ENCODE peak calls at places on chromosomes 4 and X, in eight cellular contexts. One of them, this sample, is unnamed.

GRCh38 chrX:5068550-5068949 is 1160.1 kb downstream of the NLGN4X start:
- DNase-seq in mesothelial cell of epicardium: no peak
- DNase-seq in OCI-LY7: no peak
- DNase-seq in PC-9: no peak
- DNase-seq in WTC11: no peak
- DNase-seq in transverse colon: no peak
- DNase-seq in fibroblast of the aortic adventitia: no peak
- DNase-seq in HCT116: no peak
- DNase-seq in this sample: no peak

GRCh38 chr4:85761803-85762202 is 286.9 kb downstream of the ARHGAP24 start:
- DNase-seq in HCT116: no peak
- DNase-seq in transverse colon: peak; percentile 51
- DNase-seq in OCI-LY7: no peak
- DNase-seq in mesothelial cell of epicardium: no peak
- DNase-seq in fibroblast of the aortic adventitia: peak; percentile 53
- DNase-seq in PC-9: no peak
- DNase-seq in WTC11: no peak
- DNase-seq in this sample: no peak

GRCh38 chrX:154490021-154490413 is 412 bp downstream of the SLC10A3 start:
- DNase-seq in OCI-LY7: peak; percentile 52
- DNase-seq in HCT116: no peak
- DNase-seq in fibroblast of the aortic adventitia: peak; percentile 60
- DNase-seq in transverse colon: peak; percentile 30
- DNase-seq in mesothelial cell of epicardium: no peak
- DNase-seq in WTC11: no peak
- DNase-seq in PC-9: no peak
- DNase-seq in this sample: no peak

GRCh38 chrX:19772306-19772705 is 115.1 kb downstream of the SH3KBP1 start:
- DNase-seq in transverse colon: no peak
- DNase-seq in fibroblast of the aortic adventitia: peak; percentile 50
- DNase-seq in OCI-LY7: no peak
- DNase-seq in HCT116: no peak
- DNase-seq in mesothelial cell of epicardium: no peak
- DNase-seq in PC-9: no peak
- DNase-seq in WTC11: no peak
- DNase-seq in this sample: no peak

GRCh38 chr4:93781198-93781597 is 47.4 kb upstream of the ATOH1 start:
- DNase-seq in WTC11: no peak
- DNase-seq in transverse colon: no peak
- DNase-seq in PC-9: no peak
- DNase-seq in mesothelial cell of epicardium: no peak
- DNase-seq in fibroblast of the aortic adventitia: no peak
- DNase-seq in HCT116: no peak
- DNase-seq in OCI-LY7: no peak
- DNase-seq in this sample: no peak

GRCh38 chr4:139112650-139113049 is 64.4 kb downstream of the ELF2 start:
- DNase-seq in HCT116: no peak
- DNase-seq in transverse colon: no peak
- DNase-seq in OCI-LY7: no peak
- DNase-seq in WTC11: no peak
- DNase-seq in mesothelial cell of epicardium: no peak
- DNase-seq in fibroblast of the aortic adventitia: no peak
- DNase-seq in PC-9: no peak
- DNase-seq in this sample: no peak

GRCh38 chrX:11215191-11215921 is 77.9 kb upstream of the AMELX start:
- DNase-seq in PC-9: no peak
- DNase-seq in HCT116: no peak
- DNase-seq in mesothelial cell of epicardium: no peak
- DNase-seq in WTC11: peak; percentile 58
- DNase-seq in OCI-LY7: no peak
- DNase-seq in transverse colon: no peak
- DNase-seq in fibroblast of the aortic adventitia: no peak
- DNase-seq in this sample: no peak

GRCh38 chr4:156559346-156559745 is 412.3 kb downstream of the PDGFC start:
- DNase-seq in mesothelial cell of epicardium: no peak
- DNase-seq in fibroblast of the aortic adventitia: no peak
- DNase-seq in PC-9: no peak
- DNase-seq in WTC11: no peak
- DNase-seq in transverse colon: no peak
- DNase-seq in HCT116: no peak
- DNase-seq in OCI-LY7: no peak
- DNase-seq in this sample: no peak

GRCh38 chr4:54902261-54902660 is 223.1 kb downstream of the KDR start:
- DNase-seq in OCI-LY7: no peak
- DNase-seq in WTC11: no peak
- DNase-seq in PC-9: peak; percentile 2
- DNase-seq in fibroblast of the aortic adventitia: no peak
- DNase-seq in transverse colon: no peak
- DNase-seq in HCT116: no peak
- DNase-seq in mesothelial cell of epicardium: no peak
- DNase-seq in this sample: no peak

GRCh38 chr4:75135068-75135825 is 202.3 kb downstream of the PARM1 start:
- DNase-seq in transverse colon: no peak
- DNase-seq in fibroblast of the aortic adventitia: no peak
- DNase-seq in PC-9: no peak
- DNase-seq in mesothelial cell of epicardium: no peak
- DNase-seq in HCT116: no peak
- DNase-seq in WTC11: no peak
- DNase-seq in OCI-LY7: peak; percentile 54
- DNase-seq in this sample: no peak

GRCh38 chrX:2463973-2464676 is 36.7 kb downstream of the DHRSX start:
- DNase-seq in transverse colon: no peak
- DNase-seq in fibroblast of the aortic adventitia: no peak
- DNase-seq in PC-9: no peak
- DNase-seq in OCI-LY7: peak; percentile 65
- DNase-seq in WTC11: peak; percentile 52
- DNase-seq in HCT116: peak; percentile 99
- DNase-seq in mesothelial cell of epicardium: no peak
- DNase-seq in this sample: no peak

GRCh38 chr4:38967260-38968095 is 64.7 kb downstream of the TMEM156 start:
- DNase-seq in mesothelial cell of epicardium: no peak
- DNase-seq in PC-9: no peak
- DNase-seq in OCI-LY7: no peak
- DNase-seq in HCT116: peak; percentile 74
- DNase-seq in fibroblast of the aortic adventitia: peak; percentile 99
- DNase-seq in transverse colon: no peak
- DNase-seq in WTC11: no peak
- DNase-seq in this sample: no peak

GRCh38 chr4:172978848-172979247 is 189.8 kb upstream of the GALNT7 start:
- DNase-seq in PC-9: no peak
- DNase-seq in OCI-LY7: no peak
- DNase-seq in WTC11: no peak
- DNase-seq in HCT116: no peak
- DNase-seq in transverse colon: no peak
- DNase-seq in mesothelial cell of epicardium: no peak
- DNase-seq in fibroblast of the aortic adventitia: no peak
- DNase-seq in this sample: no peak

GRCh38 chr4:153595894-153596601 is 88.0 kb upstream of the TLR2 start:
- DNase-seq in HCT116: no peak
- DNase-seq in PC-9: no peak
- DNase-seq in WTC11: no peak
- DNase-seq in fibroblast of the aortic adventitia: no peak
- DNase-seq in OCI-LY7: no peak
- DNase-seq in transverse colon: no peak
- DNase-seq in mesothelial cell of epicardium: no peak
- DNase-seq in this sample: no peak

DNA sequence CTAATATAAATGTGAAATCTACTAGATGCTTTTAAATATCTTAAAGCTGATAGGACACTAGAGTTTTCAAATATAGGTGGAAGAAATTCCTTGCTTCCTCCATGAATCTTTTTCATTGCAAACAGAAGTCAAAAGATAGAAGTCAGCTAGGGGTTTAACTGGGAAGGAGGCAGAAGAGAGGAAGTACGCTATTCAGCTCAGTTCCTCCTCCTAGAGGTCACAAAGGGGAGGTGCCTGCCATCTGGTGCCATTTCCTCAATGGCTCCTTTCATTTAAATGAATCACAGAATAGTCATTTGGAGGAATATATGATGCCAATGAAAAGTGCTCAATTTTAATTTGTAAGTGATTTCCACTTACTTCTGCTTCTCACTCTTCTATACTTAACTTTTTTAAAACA is 8.5 kb downstream of the COL25A1 start:
- DNase-seq in WTC11: peak; percentile 53
- DNase-seq in PC-9: no peak
- DNase-seq in OCI-LY7: peak; percentile 54
- DNase-seq in HCT116: peak; percentile 21
- DNase-seq in fibroblast of the aortic adventitia: no peak
- DNase-seq in mesothelial cell of epicardium: no peak
- DNase-seq in transverse colon: no peak
- DNase-seq in this sample: no peak
- TF ChIP-seq CTCF in WTC11: peak; percentile 66
- TF ChIP-seq CTCF in PC-9: no peak
- TF ChIP-seq CTCF in OCI-LY7: peak; percentile 80
- TF ChIP-seq CTCF in HCT116: peak; percentile 53
- TF ChIP-seq CTCF in fibroblast of the aortic adventitia: no peak
- TF ChIP-seq CTCF in mesothelial cell of epicardium: no peak
- TF ChIP-seq CTCF in transverse colon: peak; percentile 30
- TF ChIP-seq CTCF in this sample: no peak

DNA sequence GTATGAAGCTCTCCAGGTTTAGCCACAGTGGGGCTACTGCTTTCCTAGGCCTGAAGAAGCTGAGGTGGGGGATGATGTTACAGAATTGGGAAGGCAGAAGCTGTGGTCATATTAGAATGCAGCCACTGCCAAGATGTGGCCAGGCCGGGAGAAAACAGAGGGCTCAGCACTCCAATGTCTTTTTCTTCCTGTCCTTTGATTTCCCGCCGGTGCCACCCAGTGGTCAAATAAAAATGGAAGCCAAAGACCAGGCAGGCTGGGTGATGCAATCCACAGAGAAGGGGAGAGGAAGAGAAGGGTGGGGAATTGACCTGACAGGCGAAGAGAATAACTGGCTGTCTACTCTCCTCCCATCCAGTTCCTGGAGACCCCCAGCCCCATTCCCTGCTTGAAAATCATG is 94.9 kb upstream of the SHISA3 start:
- DNase-seq in fibroblast of the aortic adventitia: peak; percentile 44
- DNase-seq in WTC11: peak; percentile 71
- DNase-seq in transverse colon: no peak
- DNase-seq in mesothelial cell of epicardium: no peak
- DNase-seq in PC-9: peak; percentile 6
- DNase-seq in HCT116: peak; percentile 43
- DNase-seq in OCI-LY7: peak; percentile 42
- DNase-seq in this sample: no peak
- TF ChIP-seq CTCF in fibroblast of the aortic adventitia: peak; percentile 41
- TF ChIP-seq CTCF in WTC11: no peak
- TF ChIP-seq CTCF in transverse colon: no peak
- TF ChIP-seq CTCF in mesothelial cell of epicardium: no peak
- TF ChIP-seq CTCF in PC-9: no peak
- TF ChIP-seq CTCF in HCT116: peak; percentile 35
- TF ChIP-seq CTCF in OCI-LY7: peak; percentile 65
- TF ChIP-seq CTCF in this sample: no peak

GRCh38 chr4:100175853-100176252 is 14.4 kb downstream of the DDIT4L start:
- DNase-seq in WTC11: no peak
- DNase-seq in PC-9: no peak
- DNase-seq in mesothelial cell of epicardium: no peak
- DNase-seq in OCI-LY7: no peak
- DNase-seq in HCT116: no peak
- DNase-seq in transverse colon: no peak
- DNase-seq in fibroblast of the aortic adventitia: no peak
- DNase-seq in this sample: no peak

GRCh38 chr4:100177855-100178254 is 12.4 kb downstream of the DDIT4L start:
- DNase-seq in PC-9: no peak
- DNase-seq in mesothelial cell of epicardium: no peak
- DNase-seq in WTC11: no peak
- DNase-seq in HCT116: no peak
- DNase-seq in OCI-LY7: no peak
- DNase-seq in transverse colon: no peak
- DNase-seq in fibroblast of the aortic adventitia: no peak
- DNase-seq in this sample: no peak

GRCh38 chr4:100177126-100177525 is 13.1 kb downstream of the DDIT4L start:
- DNase-seq in mesothelial cell of epicardium: no peak
- DNase-seq in fibroblast of the aortic adventitia: no peak
- DNase-seq in WTC11: no peak
- DNase-seq in PC-9: no peak
- DNase-seq in OCI-LY7: no peak
- DNase-seq in HCT116: no peak
- DNase-seq in transverse colon: no peak
- DNase-seq in this sample: no peak

GRCh38 chr4:100170986-100171385 is 19.3 kb downstream of the DDIT4L start:
- DNase-seq in mesothelial cell of epicardium: no peak
- DNase-seq in transverse colon: no peak
- DNase-seq in WTC11: no peak
- DNase-seq in fibroblast of the aortic adventitia: peak; percentile 51
- DNase-seq in OCI-LY7: no peak
- DNase-seq in HCT116: no peak
- DNase-seq in PC-9: no peak
- DNase-seq in this sample: no peak

DNA sequence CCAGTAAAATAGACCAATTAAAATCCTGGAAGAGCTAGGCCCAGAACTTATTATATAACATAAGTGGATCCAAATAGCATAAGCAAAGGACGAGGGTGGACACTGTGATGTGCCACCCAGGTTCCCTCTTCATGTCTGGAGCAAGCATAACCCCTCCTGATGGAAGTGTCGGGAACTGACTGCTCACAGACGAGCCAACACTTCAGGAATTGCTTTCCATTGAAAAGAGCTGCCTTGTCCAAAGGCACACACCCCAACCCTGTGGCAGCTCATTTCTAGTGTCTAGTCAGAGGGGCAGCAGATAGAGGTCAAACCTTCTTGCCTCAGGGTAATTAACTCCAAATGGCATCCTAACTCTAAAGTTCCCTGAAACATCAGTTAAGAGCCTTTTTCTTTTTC is 15.3 kb downstream of the DDIT4L start:
- DNase-seq in fibroblast of the aortic adventitia: no peak
- DNase-seq in mesothelial cell of epicardium: no peak
- DNase-seq in transverse colon: no peak
- DNase-seq in OCI-LY7: no peak
- DNase-seq in HCT116: no peak
- DNase-seq in WTC11: no peak
- DNase-seq in PC-9: no peak
- DNase-seq in this sample: no peak
- TF ChIP-seq CTCF in fibroblast of the aortic adventitia: no peak
- TF ChIP-seq CTCF in mesothelial cell of epicardium: no peak
- TF ChIP-seq CTCF in transverse colon: no peak
- TF ChIP-seq CTCF in OCI-LY7: no peak
- TF ChIP-seq CTCF in HCT116: no peak
- TF ChIP-seq CTCF in WTC11: no peak
- TF ChIP-seq CTCF in PC-9: no peak
- TF ChIP-seq CTCF in this sample: no peak

GRCh38 chr4:122300776-122301175 is 78.0 kb upstream of the ADAD1 start:
- DNase-seq in OCI-LY7: no peak
- DNase-seq in PC-9: no peak
- DNase-seq in WTC11: no peak
- DNase-seq in transverse colon: no peak
- DNase-seq in HCT116: no peak
- DNase-seq in mesothelial cell of epicardium: no peak
- DNase-seq in fibroblast of the aortic adventitia: no peak
- DNase-seq in this sample: no peak
- TF ChIP-seq CTCF in OCI-LY7: peak; percentile 34
- TF ChIP-seq CTCF in PC-9: peak; percentile 34
- TF ChIP-seq CTCF in WTC11: no peak
- TF ChIP-seq CTCF in transverse colon: no peak
- TF ChIP-seq CTCF in HCT116: peak; percentile 19
- TF ChIP-seq CTCF in mesothelial cell of epicardium: no peak
- TF ChIP-seq CTCF in fibroblast of the aortic adventitia: peak; percentile 38
- TF ChIP-seq CTCF in this sample: no peak